ENCODE peak calls at places on chromosomes 6 and 20, in five cellular contexts. S is transverse colon, U is upper lobe of left lung, Y is K562, B is GM23338. O is an unnamed sample. For H3K36me3, the result is how much of the 10 kb centered on the place peaks cover.

GRCh38 chr6:81756690-81757089 is 4.2 kb upstream of the TENT5A start:
- DNase-seq in S (no peak), U (no peak), Y (no peak), B (no peak), O (no peak)

GRCh38 chr20:4585104-4585753 is 136.5 kb upstream of the PRND start:
- DNase-seq in S (no peak), U (no peak), Y (no peak), B (peak), O (no peak)

GRCh38 chr6:19554356-19555225 is 282.6 kb upstream of the ID4 start:
- DNase-seq in S (no peak), U (no peak), Y (no peak), B (no peak), O (no peak)

GRCh38 chr6:106165885-106166485 is 79.8 kb downstream of the PRDM1 start:
- DNase-seq in S (no peak), U (no peak), Y (no peak), B (no peak), O (no peak)

GRCh38 chr6:70108230-70108629 is 194.7 kb downstream of the COL9A1 start:
- DNase-seq in S (no peak), U (no peak), Y (peak), B (peak), O (peak)

GRCh38 chr6:97189767-97190166 is 93.2 kb downstream of the MMS22L start:
- DNase-seq in S (no peak), U (no peak), Y (no peak), B (no peak), O (peak)

GRCh38 chr6:126040826-126041225 is 54.5 kb downstream of the TRMT11 start:
- DNase-seq in S (peak), U (no peak), Y (no peak), B (no peak), O (peak)

GRCh38 chr6:40477246-40478126 is 109.7 kb downstream of the LRFN2 start:
- DNase-seq in S (peak), U (no peak), Y (no peak), B (peak), O (no peak)

GRCh38 chr6:42049116-42049809 is 1.1 kb upstream of the TAF8 start:
- DNase-seq in S (no peak), U (peak), Y (peak), B (peak), O (no peak)

GRCh38 chr6:165621950-165622349 is 41.1 kb downstream of the PDE10A start:
- DNase-seq in S (no peak), U (no peak), Y (no peak), B (no peak), O (no peak)

GRCh38 chr6:156791261-156791850 is 14.2 kb downstream of the ARID1B start:
- DNase-seq in S (no peak), U (no peak), Y (peak), B (peak), O (peak)

GRCh38 chr6:22457986-22458385 is 111.4 kb upstream of the HDGFL1 start:
- DNase-seq in S (no peak), U (no peak), Y (no peak), B (no peak), O (no peak)

GRCh38 chr6:11535801-11536230 is 1.7 kb upstream of the TMEM170B start:
- DNase-seq in S (no peak), U (no peak), Y (no peak), B (no peak), O (peak)

DNA sequence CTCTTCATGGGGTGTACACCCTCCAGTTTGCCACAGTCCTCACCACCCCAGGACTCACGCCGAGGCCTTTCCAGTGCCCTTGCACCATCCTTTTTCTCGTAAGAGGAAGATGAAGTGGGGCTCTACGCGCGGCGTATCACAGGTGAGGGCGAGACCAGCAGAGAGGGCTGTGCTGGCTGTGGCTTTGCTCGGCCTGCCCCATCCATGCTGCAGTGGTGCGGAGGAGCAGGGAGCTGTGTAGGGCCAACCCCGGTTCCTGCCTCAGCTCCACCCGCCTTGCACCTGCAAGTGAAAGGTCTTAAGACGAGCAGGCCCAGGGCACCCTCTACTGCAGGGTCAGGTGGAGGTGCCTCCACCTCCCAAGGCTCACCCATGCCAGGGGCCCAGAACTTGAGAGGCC is 24.1 kb downstream of the RBCK1 start:
- DNase-seq in S (no peak), U (peak), Y (no peak), B (no peak), O (no peak)
- H3K36me3 ChIP-seq in S (under half), U (half or more), Y (under half), B (under half), O (under half)

GRCh38 chr20:8903655-8904605 is 165.0 kb upstream of the PLCB4 start:
- DNase-seq in S (no peak), U (no peak), Y (no peak), B (no peak), O (no peak)

GRCh38 chr20:8898823-8899222 is 170.1 kb upstream of the PLCB4 start:
- DNase-seq in S (no peak), U (no peak), Y (no peak), B (no peak), O (no peak)

GRCh38 chr20:8895472-8895871 is 173.4 kb upstream of the PLCB4 start:
- DNase-seq in S (no peak), U (no peak), Y (no peak), B (peak), O (no peak)

DNA sequence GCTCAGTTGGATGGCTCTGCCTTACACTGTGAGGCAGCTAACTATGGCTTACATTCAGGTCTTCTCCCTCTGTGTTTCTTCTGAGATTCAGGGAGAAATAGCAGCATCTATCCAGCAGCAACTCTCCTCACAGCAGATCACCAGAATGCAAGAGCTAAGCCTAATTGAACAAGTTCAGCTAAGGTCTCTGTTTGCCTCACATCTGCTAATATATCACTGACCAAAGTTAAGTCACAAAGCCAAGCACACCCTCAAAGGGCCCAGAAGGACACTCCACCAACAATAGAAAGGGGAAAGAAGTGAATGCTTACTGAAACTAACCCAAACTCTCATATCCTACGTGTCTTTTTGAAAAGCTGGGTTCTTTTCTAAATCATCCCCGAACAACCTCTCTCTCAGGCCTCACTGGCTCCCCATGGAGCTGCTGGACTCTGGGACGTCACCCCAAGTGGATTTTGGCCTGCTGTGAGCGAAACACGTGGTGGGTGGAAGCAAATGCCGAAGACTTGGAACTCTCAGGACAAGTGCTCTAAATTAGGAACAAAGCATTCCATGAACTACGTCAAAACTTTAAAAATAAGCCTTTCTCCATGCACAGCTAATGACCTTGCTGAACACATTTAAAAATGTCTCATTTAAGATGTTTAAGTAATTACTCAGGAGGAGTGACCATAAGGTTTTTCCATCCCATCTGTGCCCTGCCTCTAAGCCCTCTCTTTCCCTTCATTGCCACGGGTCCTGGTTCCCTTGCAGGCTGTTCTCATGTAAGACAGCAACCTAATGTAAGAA is 167.5 kb upstream of the PLCB4 start:
- DNase-seq in S (no peak), U (no peak), Y (no peak), B (peak), O (no peak)
- TF ChIP-seq POLR2AphosphoS5 in S (no peak), U (no peak), Y (no peak), B (no peak), O (no peak)

GRCh38 chr6:158596861-158597260 is 37.0 kb downstream of the TMEM181 start:
- DNase-seq in S (no peak), U (no peak), Y (no peak), B (no peak), O (no peak)

GRCh38 chr6:158595223-158595622 is 35.3 kb downstream of the TMEM181 start:
- DNase-seq in S (no peak), U (no peak), Y (no peak), B (no peak), O (peak)

GRCh38 chr6:158597565-158597964 is 37.7 kb downstream of the TMEM181 start:
- DNase-seq in S (no peak), U (no peak), Y (no peak), B (no peak), O (no peak)

GRCh38 chr6:158591134-158591809 is 31.4 kb downstream of the TMEM181 start:
- DNase-seq in S (no peak), U (no peak), Y (no peak), B (no peak), O (peak)

GRCh38 chr6:158593670-158594069 is 33.8 kb downstream of the TMEM181 start:
- DNase-seq in S (no peak), U (no peak), Y (no peak), B (no peak), O (no peak)
- H3K36me3 ChIP-seq in S (under half), U (half or more), Y (half or more), B (under half), O (under half)

GRCh38 chr6:155306958-155307357 is 7.3 kb downstream of the TFB1M start:
- DNase-seq in S (no peak), U (no peak), Y (no peak), B (no peak), O (no peak)
- TF ChIP-seq POLR2AphosphoS5 in S (no peak), U (no peak), Y (no peak), B (no peak), O (no peak)